ENCODE peak calls at places on chromosomes 6 and 20, in ten cellular contexts. Q, I, D, X, S, G, P, N, H and K are unnamed samples.
A peak's percentile ranks its signal among the peaks of the same experiment; 100 is the strongest.

GRCh38 chr6:152124432-152125074 is 317.1 kb downstream of the ESR1 start:
- DNase-seq in Q (no peak), I (peak; percentile 85), D (no peak), X (peak; percentile 18), S (no peak), G (peak; percentile 56), P (no peak), N (peak; percentile 52), H (peak; percentile 62), K (peak; percentile 53)

GRCh38 chr6:110509617-110510231 is 33.3 kb upstream of the SLC22A16 start:
- DNase-seq in Q (no peak), I (peak; percentile 78), D (no peak), X (no peak), S (no peak), G (no peak), P (no peak), N (peak; percentile 90), H (no peak), K (no peak)

GRCh38 chr20:32516583-32516982 is 68.5 kb downstream of the NOL4L start:
- DNase-seq in Q (no peak), I (no peak), D (no peak), X (no peak), S (no peak), G (no peak), P (peak; percentile 74), N (no peak), H (no peak), K (no peak)

GRCh38 chr6:169381988-169382387 is 128.3 kb upstream of the THBS2 start:
- DNase-seq in Q (no peak), I (no peak), D (no peak), X (no peak), S (no peak), G (no peak), P (no peak), N (no peak), H (no peak), K (no peak)

GRCh38 chr6:12160350-12160749 is 129.8 kb upstream of the EDN1 start:
- DNase-seq in Q (no peak), I (peak; percentile 53), D (no peak), X (no peak), S (no peak), G (no peak), P (no peak), N (peak; percentile 36), H (no peak), K (no peak)

GRCh38 chr6:126888727-126889725 is 229.4 kb upstream of the RSPO3 start:
- DNase-seq in Q (no peak), I (no peak), D (no peak), X (no peak), S (no peak), G (no peak), P (no peak), N (no peak), H (no peak), K (no peak)

GRCh38 chr6:141562801-141563763 is 569.6 kb upstream of the GJE1 start:
- DNase-seq in Q (no peak), I (peak; percentile 97), D (peak; percentile 87), X (peak; percentile 75), S (peak; percentile 54), G (peak; percentile 90), P (no peak), N (peak; percentile 80), H (peak; percentile 61), K (peak; percentile 69)

GRCh38 chr6:34709386-34709785 is 12.8 kb upstream of the ILRUN start:
- DNase-seq in Q (no peak), I (peak; percentile 90), D (peak; percentile 60), X (no peak), S (peak; percentile 79), G (no peak), P (no peak), N (peak; percentile 74), H (no peak), K (no peak)

GRCh38 chr20:61725145-61725544 is 340.5 kb downstream of the TAF4 start:
- DNase-seq in Q (no peak), I (no peak), D (no peak), X (no peak), S (no peak), G (no peak), P (peak; percentile 72), N (no peak), H (no peak), K (no peak)

GRCh38 chr20:61725966-61726365 is 339.7 kb downstream of the TAF4 start:
- DNase-seq in Q (no peak), I (no peak), D (no peak), X (no peak), S (no peak), G (no peak), P (peak; percentile 76), N (no peak), H (no peak), K (no peak)

GRCh38 chr20:61723538-61724257 is 342.0 kb downstream of the TAF4 start:
- DNase-seq in Q (no peak), I (no peak), D (no peak), X (no peak), S (no peak), G (no peak), P (no peak), N (no peak), H (no peak), K (no peak)

GRCh38 chr20:61722146-61722678 is 343.5 kb downstream of the TAF4 start:
- DNase-seq in Q (no peak), I (no peak), D (no peak), X (no peak), S (no peak), G (no peak), P (no peak), N (no peak), H (no peak), K (no peak)

GRCh38 chr20:61724376-61724775 is 341.3 kb downstream of the TAF4 start:
- DNase-seq in Q (no peak), I (no peak), D (no peak), X (no peak), S (no peak), G (no peak), P (peak; percentile 75), N (no peak), H (no peak), K (no peak)
- TF ChIP-seq CTCF in Q (no peak), I (no peak), D (peak; percentile 25), X (peak; percentile 3), S (no peak), G (no peak), P (peak; percentile 71), N (peak; percentile 29), H (no peak), K (peak; percentile 5)

DNA sequence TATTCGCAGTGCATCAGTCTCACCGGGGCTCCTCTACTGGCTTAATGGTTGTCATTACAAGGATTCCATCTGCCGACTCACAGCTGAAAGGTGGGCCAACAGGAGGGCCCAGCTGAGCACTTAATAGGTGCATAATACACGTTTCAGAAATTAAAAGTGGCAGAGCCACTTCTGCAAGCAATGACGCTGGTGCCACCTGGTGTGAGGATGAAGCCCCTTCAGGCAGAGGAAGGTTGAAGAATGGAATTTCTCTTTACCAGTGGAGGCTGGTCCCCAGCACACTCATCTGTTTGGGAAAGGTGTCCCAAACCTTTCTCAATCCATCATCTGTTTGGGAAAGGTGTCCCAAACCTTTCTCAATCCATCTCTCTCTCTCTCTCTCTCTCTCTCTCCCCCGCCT is 8.2 kb upstream of the STMND1 start:
- DNase-seq in Q (no peak), I (no peak), D (no peak), X (no peak), S (no peak), G (peak; percentile 5), P (no peak), N (no peak), H (no peak), K (no peak)
- TF ChIP-seq CTCF in Q (no peak), I (no peak), D (peak; percentile 19), X (peak; percentile 34), S (no peak), G (peak; percentile 17), P (peak; percentile 40), N (peak; percentile 6), H (no peak), K (no peak)

GRCh38 chr20:62603907-62604785 is 38.2 kb upstream of the SLCO4A1 start:
- DNase-seq in Q (no peak), I (no peak), D (no peak), X (no peak), S (no peak), G (no peak), P (no peak), N (no peak), H (no peak), K (no peak)
- TF ChIP-seq CTCF in Q (no peak), I (no peak), D (no peak), X (no peak), S (no peak), G (no peak), P (no peak), N (no peak), H (no peak), K (no peak)

GRCh38 chr20:18416478-18416877 is 50.4 kb downstream of the DZANK1 start:
- DNase-seq in Q (no peak), I (no peak), D (no peak), X (no peak), S (no peak), G (no peak), P (no peak), N (no peak), H (no peak), K (no peak)

GRCh38 chr20:18414140-18414539 is 52.7 kb downstream of the DZANK1 start:
- DNase-seq in Q (no peak), I (no peak), D (no peak), X (no peak), S (no peak), G (peak; percentile 10), P (no peak), N (no peak), H (no peak), K (no peak)

GRCh38 chr20:18412202-18412901 is 54.5 kb downstream of the DZANK1 start:
- DNase-seq in Q (no peak), I (no peak), D (no peak), X (no peak), S (no peak), G (peak; percentile 13), P (no peak), N (no peak), H (no peak), K (peak; percentile 24)
- TF ChIP-seq CTCF in Q (no peak), I (no peak), D (no peak), X (no peak), S (no peak), G (no peak), P (no peak), N (no peak), H (no peak), K (no peak)

GRCh38 chr6:55474386-55474785 is 104.6 kb downstream of the HMGCLL1 start:
- DNase-seq in Q (no peak), I (no peak), D (no peak), X (no peak), S (no peak), G (no peak), P (no peak), N (peak; percentile 3), H (no peak), K (no peak)

GRCh38 chr6:55469829-55470438 is 109.1 kb downstream of the HMGCLL1 start:
- DNase-seq in Q (no peak), I (no peak), D (no peak), X (no peak), S (peak; percentile 8), G (peak; percentile 2), P (no peak), N (no peak), H (no peak), K (no peak)

DNA sequence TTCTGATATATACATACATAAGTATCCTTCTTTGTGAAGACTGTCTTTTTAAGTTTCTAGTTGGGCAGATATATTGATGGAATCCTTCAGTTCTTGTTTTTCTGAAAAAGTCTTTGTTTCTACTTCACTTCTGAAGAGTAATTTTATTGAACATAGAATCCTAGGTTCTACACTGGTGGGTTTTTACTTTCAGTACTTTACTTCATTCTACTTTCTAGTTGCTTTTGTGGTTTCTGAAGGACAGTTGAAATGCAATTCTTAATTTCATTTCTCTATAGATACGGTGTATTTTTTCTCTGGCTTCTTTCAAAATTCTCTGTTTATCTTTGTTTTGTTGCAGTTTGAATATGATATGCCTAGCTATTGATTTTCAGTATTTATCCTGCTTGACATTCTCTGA is 105.3 kb downstream of the HMGCLL1 start:
- DNase-seq in Q (no peak), I (no peak), D (no peak), X (no peak), S (no peak), G (no peak), P (no peak), N (no peak), H (no peak), K (no peak)
- TF ChIP-seq CTCF in Q (no peak), I (no peak), D (no peak), X (no peak), S (no peak), G (no peak), P (no peak), N (no peak), H (no peak), K (no peak)